ENCODE peak calls at places on chromosomes 13 and 19, in ten cellular contexts. W is fibroblast of pulmonary artery, D is NCI-H524, K is lung microvascular endothelial cell, J is GM19239, Q is tibial nerve, H is brain microvascular endothelial cell, Y is T-helper 2 cell, A is AML-193, L is NCI-H1930. E is an unnamed sample.

GRCh38 chr19:49103331-49104085 is 10.7 kb upstream of the LIN7B start:
- DNase-seq in W (no peak), D (peak), K (no peak), J (no peak), Q (no peak), H (no peak), Y (no peak), A (no peak), L (no peak), E (no peak)

GRCh38 chr13:31009166-31009565 is 76.7 kb downstream of the TEX26 start:
- DNase-seq in W (no peak), D (no peak), K (no peak), J (no peak), Q (no peak), H (peak), Y (no peak), A (no peak), L (no peak), E (no peak)

GRCh38 chr19:14393303-14393702 is 12.1 kb downstream of the ADGRE5 start:
- DNase-seq in W (no peak), D (peak), K (no peak), J (no peak), Q (no peak), H (no peak), Y (no peak), A (no peak), L (no peak), E (no peak)

GRCh38 chr13:47508518-47509228 is 492.4 kb downstream of the SUCLA2 start:
- DNase-seq in W (no peak), D (no peak), K (no peak), J (no peak), Q (no peak), H (no peak), Y (no peak), A (no peak), L (no peak), E (no peak)

GRCh38 chr13:95624020-95624419 is 20.5 kb downstream of the DZIP1 start:
- DNase-seq in W (peak), D (peak), K (peak), J (peak), Q (no peak), H (no peak), Y (no peak), A (peak), L (no peak), E (no peak)

GRCh38 chr19:4867534-4868285 is at the start of gene PLIN3:
- DNase-seq in W (peak), D (peak), K (peak), J (peak), Q (peak), H (peak), Y (peak), A (peak), L (peak), E (peak)

GRCh38 chr13:27522847-27523246 is 72.5 kb upstream of the MTIF3 start:
- DNase-seq in W (no peak), D (no peak), K (no peak), J (no peak), Q (no peak), H (no peak), Y (no peak), A (peak), L (no peak), E (no peak)

GRCh38 chr19:3769494-3769893 is 2.5 kb downstream of the RAX2 start:
- DNase-seq in W (no peak), D (no peak), K (no peak), J (no peak), Q (no peak), H (no peak), Y (no peak), A (no peak), L (no peak), E (no peak)

GRCh38 chr19:55117063-55117635 is 288 bp downstream of the PPP1R12C start:
- DNase-seq in W (no peak), D (no peak), K (peak), J (no peak), Q (no peak), H (no peak), Y (no peak), A (no peak), L (no peak), E (no peak)

GRCh38 chr13:64078025-64078424 is 2662.4 kb upstream of the PCDH20 start:
- DNase-seq in W (no peak), D (no peak), K (no peak), J (no peak), Q (no peak), H (no peak), Y (no peak), A (no peak), L (no peak), E (no peak)

GRCh38 chr19:24078688-24079087 is 8.3 kb upstream of the ZNF254 start:
- DNase-seq in W (no peak), D (peak), K (no peak), J (no peak), Q (no peak), H (no peak), Y (no peak), A (no peak), L (no peak), E (no peak)

GRCh38 chr19:44207126-44207803 is 5.1 kb upstream of the ZNF227 start:
- DNase-seq in W (peak), D (peak), K (peak), J (peak), Q (peak), H (peak), Y (peak), A (peak), L (peak), E (peak)

GRCh38 chr19:34432797-34433196 is 4.6 kb downstream of the UBA2 start:
- DNase-seq in W (no peak), D (no peak), K (peak), J (no peak), Q (peak), H (peak), Y (no peak), A (no peak), L (no peak), E (no peak)

GRCh38 chr13:100214886-100215285 is 126.0 kb downstream of the PCCA start:
- DNase-seq in W (peak), D (no peak), K (no peak), J (no peak), Q (no peak), H (peak), Y (no peak), A (no peak), L (no peak), E (no peak)

GRCh38 chr19:4086336-4086953 is 19.7 kb upstream of the ZBTB7A start:
- DNase-seq in W (no peak), D (no peak), K (no peak), J (no peak), Q (no peak), H (no peak), Y (no peak), A (no peak), L (no peak), E (no peak)

GRCh38 chr19:31881988-31882387 is 463.4 kb upstream of the ZNF507 start:
- DNase-seq in W (no peak), D (no peak), K (no peak), J (no peak), Q (no peak), H (no peak), Y (no peak), A (no peak), L (no peak), E (no peak)

GRCh38 chr19:2282062-2282861 is at the start of gene PEAK3:
- DNase-seq in W (peak), D (no peak), K (peak), J (no peak), Q (peak), H (no peak), Y (no peak), A (peak), L (no peak), E (no peak)

GRCh38 chr13:113666951-113667701 is at the start of gene GRK1:
- DNase-seq in W (no peak), D (no peak), K (no peak), J (no peak), Q (no peak), H (no peak), Y (peak), A (no peak), L (no peak), E (no peak)

GRCh38 chr13:30698488-30699005 is 36.8 kb upstream of the ALOX5AP start:
- DNase-seq in W (no peak), D (no peak), K (no peak), J (no peak), Q (no peak), H (no peak), Y (no peak), A (no peak), L (no peak), E (no peak)

GRCh38 chr19:16605552-16605951 is 22.5 kb downstream of the MED26 start:
- DNase-seq in W (no peak), D (no peak), K (peak), J (no peak), Q (no peak), H (no peak), Y (no peak), A (no peak), L (no peak), E (no peak)

GRCh38 chr19:13637664-13638063 is 126.7 kb upstream of the MRI1 start:
- DNase-seq in W (no peak), D (no peak), K (no peak), J (no peak), Q (no peak), H (peak), Y (no peak), A (no peak), L (no peak), E (no peak)

GRCh38 chr19:44890366-44891015 is 563 bp upstream of the TOMM40 start:
- DNase-seq in W (peak), D (peak), K (peak), J (peak), Q (peak), H (peak), Y (no peak), A (peak), L (peak), E (peak)

GRCh38 chr19:18408053-18408476 is 10.6 kb upstream of the LRRC25 start:
- DNase-seq in W (no peak), D (peak), K (peak), J (no peak), Q (no peak), H (no peak), Y (no peak), A (peak), L (no peak), E (no peak)

GRCh38 chr19:41166888-41167804 is 25.9 kb upstream of the CYP2S1 start:
- DNase-seq in W (no peak), D (no peak), K (no peak), J (no peak), Q (no peak), H (no peak), Y (no peak), A (no peak), L (no peak), E (no peak)

GRCh38 chr13:101341464-101341863 is 74.8 kb downstream of the NALCN start:
- DNase-seq in W (no peak), D (no peak), K (no peak), J (no peak), Q (no peak), H (no peak), Y (no peak), A (no peak), L (no peak), E (no peak)

GRCh38 chr19:35756373-35757230 is at the start of gene HSPB6:
- DNase-seq in W (peak), D (no peak), K (peak), J (no peak), Q (peak), H (peak), Y (no peak), A (no peak), L (no peak), E (no peak)

GRCh38 chr13:58883405-58883804 is 1251.9 kb downstream of the PCDH17 start:
- DNase-seq in W (no peak), D (peak), K (no peak), J (no peak), Q (no peak), H (no peak), Y (no peak), A (no peak), L (no peak), E (no peak)

E was measured in GM04503.